ENCODE peak calls at places on chromosomes 5 and 9, in ten cellular contexts. A is uterus, K is A549, C is lower lobe of right lung, Q is sigmoid colon, O is fibroblast of lung, T is ovary, Y is upper lobe of right lung, D is Peyer's patch, W is kidney. P is an unnamed sample.

GRCh38 chr5:60026174-60026573 is 132.6 kb upstream of the PDE4D start:
- DNase-seq in T (no peak), D (no peak), O (peak; percentile 80), K (peak; percentile 36), Y (no peak), W (no peak), A (no peak), Q (no peak), C (no peak), P (no peak)

GRCh38 chr9:93302586-93303257 is 118.8 kb downstream of the WNK2 start:
- DNase-seq in C (peak; percentile 73), A (peak; percentile 26), O (peak; percentile 42), T (no peak), Y (peak; percentile 73), D (peak; percentile 67), Q (peak; percentile 68), K (peak; percentile 73), W (peak; percentile 55), P (peak; percentile 74)

GRCh38 chr5:78320461-78320860 is 26.0 kb upstream of the AP3B1 start:
- DNase-seq in T (no peak), A (no peak), K (peak; percentile 33), W (no peak), Y (no peak), Q (no peak), O (peak; percentile 42), D (no peak), C (no peak), P (peak; percentile 63)

GRCh38 chr9:123397975-123398374 is 42.0 kb downstream of the CRB2 start:
- DNase-seq in C (no peak), D (no peak), Q (no peak), O (no peak), Y (no peak), K (no peak), A (no peak), T (no peak), W (no peak), P (no peak)

GRCh38 chr9:129163753-129164152 is 14.3 kb downstream of the IER5L start:
- DNase-seq in A (no peak), Y (no peak), C (no peak), O (no peak), T (no peak), Q (peak; percentile 69), D (no peak), K (no peak), W (peak; percentile 72), P (no peak)

GRCh38 chr9:129557192-129558036 is 63.5 kb downstream of the C9orf50 start:
- DNase-seq in A (no peak), C (no peak), O (peak; percentile 89), Q (no peak), K (peak; percentile 92), Y (no peak), T (peak; percentile 88), D (no peak), W (peak; percentile 89), P (peak; percentile 39)

GRCh38 chr5:173001229-173001841 is 17.8 kb downstream of the ATP6V0E1 start:
- DNase-seq in W (no peak), T (no peak), O (no peak), Q (no peak), Y (no peak), K (no peak), C (no peak), D (no peak), A (no peak), P (no peak)

GRCh38 chr5:141392429-141393198 is at the start of gene PCDHGA8:
- DNase-seq in K (peak; percentile 27), D (no peak), W (no peak), C (no peak), O (no peak), A (no peak), Y (no peak), Q (no peak), T (no peak), P (no peak)

GRCh38 chr9:127166651-127167524 is 44.5 kb upstream of the ANGPTL2 start:
- DNase-seq in D (peak; percentile 40), W (peak; percentile 80), T (no peak), Q (peak; percentile 47), C (no peak), K (no peak), O (peak; percentile 59), Y (peak; percentile 48), A (peak; percentile 10), P (peak; percentile 37)
- TF ChIP-seq CTCF in D (no peak), W (no peak), T (no peak), Q (no peak), C (no peak), K (no peak), O (no peak), Y (no peak), A (no peak), P (no peak)

GRCh38 chr5:139638736-139639618 is 9.2 kb upstream of the CXXC5 start:
- DNase-seq in C (no peak), W (peak; percentile 69), K (no peak), D (peak; percentile 37), Y (no peak), T (no peak), O (no peak), A (no peak), Q (peak; percentile 49), P (no peak)
- H3K4me3 ChIP-seq in C (peak overlapping the region; percentile 60), W (no peak overlapping the region), K (no peak overlapping the region), D (no peak overlapping the region), Y (no peak overlapping the region), T (no peak overlapping the region), O (no peak overlapping the region), A (no peak overlapping the region), Q (no peak overlapping the region), P (no peak overlapping the region)

GRCh38 chr5:139295692-139296091 is 2.2 kb downstream of the MATR3 start:
- DNase-seq in O (peak; percentile 21), D (no peak), C (no peak), Q (no peak), A (no peak), W (no peak), T (no peak), Y (no peak), K (no peak), P (no peak)
- H3K4me1 ChIP-seq in O (peaks cover 5% of the 10 kb centered on the region), D (peaks cover 43% of the 10 kb centered on the region), C (peaks cover 59% of the 10 kb centered on the region), Q (peaks cover 64% of the 10 kb centered on the region), A (peaks cover 33% of the 10 kb centered on the region), W (peaks cover 21% of the 10 kb centered on the region), T (peaks cover 21% of the 10 kb centered on the region), Y (peaks cover 54% of the 10 kb centered on the region), K (peaks cover 49% of the 10 kb centered on the region), P (peaks cover 41% of the 10 kb centered on the region)

GRCh38 chr5:103260951-103261350 is 2.4 kb downstream of the MACIR start:
- DNase-seq in Y (no peak), W (no peak), T (no peak), K (no peak), D (no peak), A (no peak), Q (no peak), C (no peak), O (no peak), P (no peak)

GRCh38 chr5:103258368-103258956 is at the start of gene MACIR:
- DNase-seq in D (peak; percentile 98), K (peak; percentile 98), T (peak; percentile 94), A (peak; percentile 96), Y (peak; percentile 99), Q (peak; percentile 98), C (peak; percentile 99), O (peak; percentile 98), W (peak; percentile 99), P (peak; percentile 99)

GRCh38 chr5:103258957-103259704 is 568 bp downstream of the MACIR start:
- DNase-seq in Q (peak; percentile 74), K (peak; percentile 81), C (peak; percentile 78), A (peak; percentile 30), O (peak; percentile 47), D (peak; percentile 83), T (peak; percentile 32), W (peak; percentile 87), Y (peak; percentile 84), P (peak; percentile 70)

GRCh38 chr5:103262422-103262871 is 3.9 kb downstream of the MACIR start:
- DNase-seq in Y (no peak), K (peak; percentile 24), W (no peak), T (no peak), O (peak; percentile 66), A (no peak), C (no peak), D (no peak), Q (no peak), P (no peak)

DNA sequence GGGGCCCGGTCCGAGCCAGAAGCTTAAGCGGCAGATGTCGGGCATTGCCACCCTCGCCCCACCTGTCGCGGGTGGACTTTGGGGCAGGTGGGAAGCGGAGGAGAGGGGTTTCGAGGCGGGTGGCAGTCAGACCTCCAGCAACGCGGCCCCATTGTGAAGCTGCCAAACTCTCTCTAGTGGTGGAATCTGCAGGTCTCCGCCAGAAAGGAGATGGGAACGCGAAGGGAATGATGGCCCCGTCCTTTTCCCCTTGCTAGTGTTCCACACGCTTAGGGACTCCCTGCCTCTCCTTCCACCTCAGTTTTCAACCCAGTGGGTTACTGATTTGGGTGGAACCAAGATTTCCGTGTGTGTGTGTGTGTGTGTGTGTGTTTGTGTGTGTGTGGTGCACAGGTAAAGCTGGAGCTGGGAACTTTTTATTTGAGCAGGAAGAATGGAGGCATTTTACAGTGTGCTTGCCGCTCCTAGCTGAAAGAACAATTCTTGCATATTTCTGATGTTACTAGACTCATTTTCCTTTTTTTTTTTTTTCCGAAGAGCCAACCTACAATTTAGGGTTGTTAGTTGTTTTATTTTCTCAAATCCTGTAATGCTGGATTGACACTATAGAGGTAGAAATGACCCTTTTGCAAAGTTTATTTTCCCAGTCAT is 1.3 kb downstream of the MACIR start:
- DNase-seq in D (no peak), Q (peak; percentile 65), O (peak; percentile 46), A (peak; percentile 27), W (no peak), C (no peak), Y (no peak), K (no peak), T (peak; percentile 26), P (peak; percentile 57)
- TF ChIP-seq CTCF in D (no peak), Q (no peak), O (no peak), A (no peak), W (no peak), C (no peak), Y (no peak), K (no peak), T (no peak), P (no peak)

DNA sequence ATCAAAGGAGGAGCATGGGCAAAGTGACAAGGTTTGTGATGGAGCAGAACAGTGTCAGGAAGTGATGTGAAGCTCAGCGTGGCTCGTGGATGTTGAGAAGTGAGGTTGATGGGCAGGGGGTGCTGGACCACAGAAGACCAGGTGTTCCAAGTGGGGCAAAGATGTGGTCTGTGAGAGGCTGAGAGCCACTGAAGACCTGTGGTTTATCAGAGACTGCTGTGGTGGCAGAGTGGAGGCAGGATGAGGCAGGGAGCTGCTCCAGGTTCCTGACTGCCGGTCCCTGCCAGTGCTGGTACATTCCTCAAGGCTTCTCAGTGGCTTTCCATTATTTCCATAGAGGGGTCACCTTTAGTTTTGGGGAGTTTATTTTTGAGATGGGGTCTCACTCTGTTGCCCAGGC is 19.1 kb downstream of the PALM2AKAP2 start:
- DNase-seq in W (no peak), D (no peak), C (no peak), A (no peak), T (no peak), Q (no peak), Y (no peak), K (no peak), O (no peak), P (no peak)
- H3K4me3 ChIP-seq in W (no peak overlapping the region), D (no peak overlapping the region), C (no peak overlapping the region), A (no peak overlapping the region), T (no peak overlapping the region), Q (no peak overlapping the region), Y (no peak overlapping the region), K (no peak overlapping the region), O (no peak overlapping the region), P (no peak overlapping the region)

P was measured in cardiac muscle cell.